ENCODE peak calls at places on chromosomes 16 and 17, in seven cellular contexts. P, F, D, W, O, K and R are unnamed samples.

GRCh38 chr17:11140028-11140427 is 101.0 kb upstream of the SHISA6 start:
- DNase-seq in P (no peak), F (no peak), D (no peak), W (no peak), O (no peak), K (peak), R (no peak)

GRCh38 chr17:32299579-32300158 is 34.0 kb downstream of the RHBDL3 start:
- DNase-seq in P (no peak), F (no peak), D (no peak), W (no peak), O (no peak), K (no peak), R (no peak)

GRCh38 chr16:64893386-64893785 is 228.5 kb downstream of the CDH11 start:
- DNase-seq in P (no peak), F (no peak), D (no peak), W (peak), O (no peak), K (no peak), R (no peak)

GRCh38 chr16:69396187-69397061 is 10.6 kb upstream of the TERF2 start:
- DNase-seq in P (peak), F (peak), D (peak), W (peak), O (peak), K (no peak), R (peak)

GRCh38 chr16:89602273-89602951 is 11.0 kb upstream of the DPEP1 start:
- DNase-seq in P (peak), F (peak), D (peak), W (peak), O (peak), K (no peak), R (peak)

GRCh38 chr17:18186271-18186982 is 2.8 kb downstream of the ALKBH5 start:
- DNase-seq in P (no peak), F (no peak), D (no peak), W (peak), O (no peak), K (no peak), R (no peak)

GRCh38 chr16:3949287-3949686 is 68.8 kb upstream of the CREBBP start:
- DNase-seq in P (no peak), F (no peak), D (no peak), W (no peak), O (no peak), K (peak), R (no peak)

GRCh38 chr17:76027159-76027839 is at the start of gene EVPL:
- DNase-seq in P (peak), F (no peak), D (no peak), W (no peak), O (no peak), K (no peak), R (peak)

GRCh38 chr17:72984145-72984924 is 108.2 kb downstream of the SLC39A11 start:
- DNase-seq in P (peak), F (no peak), D (no peak), W (peak), O (peak), K (no peak), R (no peak)

GRCh38 chr16:8849411-8850011 is 19.3 kb downstream of the CARHSP1 start:
- DNase-seq in P (no peak), F (no peak), D (peak), W (peak), O (no peak), K (peak), R (no peak)

GRCh38 chr16:73714976-73715375 is 581.6 kb upstream of the PSMD7 start:
- DNase-seq in P (no peak), F (no peak), D (no peak), W (no peak), O (no peak), K (no peak), R (no peak)

GRCh38 chr16:48901712-48902374 is 291.9 kb upstream of the N4BP1 start:
- DNase-seq in P (no peak), F (no peak), D (no peak), W (no peak), O (no peak), K (no peak), R (no peak)